ENCODE peak calls at places on chromosomes 3 and 15, in ten cellular contexts. One of them, this sample, is unnamed.

GRCh38 chr15:79009388-79009787 is 64.5 kb upstream of the CTSH start:
- ATAC-seq in central memory CD8-positive, alpha-beta T cell: no peak
- ATAC-seq in left cardiac atrium: no peak
- ATAC-seq in foreskin keratinocyte: no peak
- ATAC-seq in SK-N-SH treated with all-trans-retinoic acid at 6 μM for 48 hours: no peak
- ATAC-seq in effector memory CD8-positive, alpha-beta T cell: no peak
- ATAC-seq in T-cell: no peak
- ATAC-seq in left colon: no peak
- ATAC-seq in stimulated activated naive CD8-positive, alpha-beta T cell treated with anti-CD3 and anti-CD28 coated beads, Interleukin-15, amount 100 ng/mL, for 72 hours: no peak
- ATAC-seq in activated CD8-positive, alpha-beta T cell treated with anti-CD3 and anti-CD28 coated beads for 36 hours: no peak
- ATAC-seq in this sample: no peak

GRCh38 chr3:101850327-101851048 is 1.2 kb downstream of the NFKBIZ start:
- ATAC-seq in central memory CD8-positive, alpha-beta T cell: peak; percentile 52
- ATAC-seq in left cardiac atrium: no peak
- ATAC-seq in foreskin keratinocyte: no peak
- ATAC-seq in SK-N-SH treated with all-trans-retinoic acid at 6 μM for 48 hours: no peak
- ATAC-seq in effector memory CD8-positive, alpha-beta T cell: peak; percentile 46
- ATAC-seq in T-cell: peak; percentile 29
- ATAC-seq in left colon: no peak
- ATAC-seq in stimulated activated naive CD8-positive, alpha-beta T cell treated with anti-CD3 and anti-CD28 coated beads, Interleukin-15, amount 100 ng/mL, for 72 hours: peak; percentile 74
- ATAC-seq in activated CD8-positive, alpha-beta T cell treated with anti-CD3 and anti-CD28 coated beads for 36 hours: peak; percentile 42
- ATAC-seq in this sample: no peak

GRCh38 chr3:129304553-129305222 is 26.0 kb downstream of the HMCES start:
- ATAC-seq in central memory CD8-positive, alpha-beta T cell: no peak
- ATAC-seq in left cardiac atrium: no peak
- ATAC-seq in foreskin keratinocyte: no peak
- ATAC-seq in SK-N-SH treated with all-trans-retinoic acid at 6 μM for 48 hours: no peak
- ATAC-seq in effector memory CD8-positive, alpha-beta T cell: no peak
- ATAC-seq in T-cell: no peak
- ATAC-seq in left colon: no peak
- ATAC-seq in stimulated activated naive CD8-positive, alpha-beta T cell treated with anti-CD3 and anti-CD28 coated beads, Interleukin-15, amount 100 ng/mL, for 72 hours: peak; percentile 35
- ATAC-seq in activated CD8-positive, alpha-beta T cell treated with anti-CD3 and anti-CD28 coated beads for 36 hours: peak; percentile 17
- ATAC-seq in this sample: no peak

GRCh38 chr3:89340431-89340830 is 233.0 kb downstream of the EPHA3 start:
- ATAC-seq in central memory CD8-positive, alpha-beta T cell: no peak
- ATAC-seq in left cardiac atrium: no peak
- ATAC-seq in foreskin keratinocyte: no peak
- ATAC-seq in SK-N-SH treated with all-trans-retinoic acid at 6 μM for 48 hours: no peak
- ATAC-seq in effector memory CD8-positive, alpha-beta T cell: no peak
- ATAC-seq in T-cell: no peak
- ATAC-seq in left colon: no peak
- ATAC-seq in stimulated activated naive CD8-positive, alpha-beta T cell treated with anti-CD3 and anti-CD28 coated beads, Interleukin-15, amount 100 ng/mL, for 72 hours: no peak
- ATAC-seq in activated CD8-positive, alpha-beta T cell treated with anti-CD3 and anti-CD28 coated beads for 36 hours: no peak
- ATAC-seq in this sample: no peak

GRCh38 chr3:179486806-179487205 is 35.5 kb upstream of the GNB4 start:
- ATAC-seq in central memory CD8-positive, alpha-beta T cell: no peak
- ATAC-seq in left cardiac atrium: no peak
- ATAC-seq in foreskin keratinocyte: no peak
- ATAC-seq in SK-N-SH treated with all-trans-retinoic acid at 6 μM for 48 hours: no peak
- ATAC-seq in effector memory CD8-positive, alpha-beta T cell: no peak
- ATAC-seq in T-cell: no peak
- ATAC-seq in left colon: no peak
- ATAC-seq in stimulated activated naive CD8-positive, alpha-beta T cell treated with anti-CD3 and anti-CD28 coated beads, Interleukin-15, amount 100 ng/mL, for 72 hours: no peak
- ATAC-seq in activated CD8-positive, alpha-beta T cell treated with anti-CD3 and anti-CD28 coated beads for 36 hours: no peak
- ATAC-seq in this sample: no peak

GRCh38 chr3:179265875-179266274 is 15.0 kb upstream of the KCNMB3 start:
- ATAC-seq in central memory CD8-positive, alpha-beta T cell: no peak
- ATAC-seq in left cardiac atrium: no peak
- ATAC-seq in foreskin keratinocyte: no peak
- ATAC-seq in SK-N-SH treated with all-trans-retinoic acid at 6 μM for 48 hours: no peak
- ATAC-seq in effector memory CD8-positive, alpha-beta T cell: no peak
- ATAC-seq in T-cell: no peak
- ATAC-seq in left colon: no peak
- ATAC-seq in stimulated activated naive CD8-positive, alpha-beta T cell treated with anti-CD3 and anti-CD28 coated beads, Interleukin-15, amount 100 ng/mL, for 72 hours: peak; percentile 48
- ATAC-seq in activated CD8-positive, alpha-beta T cell treated with anti-CD3 and anti-CD28 coated beads for 36 hours: peak; percentile 13
- ATAC-seq in this sample: no peak

GRCh38 chr3:65607101-65607500 is 431.6 kb downstream of the MAGI1 start:
- ATAC-seq in central memory CD8-positive, alpha-beta T cell: no peak
- ATAC-seq in left cardiac atrium: no peak
- ATAC-seq in foreskin keratinocyte: peak; percentile 67
- ATAC-seq in SK-N-SH treated with all-trans-retinoic acid at 6 μM for 48 hours: no peak
- ATAC-seq in effector memory CD8-positive, alpha-beta T cell: no peak
- ATAC-seq in T-cell: no peak
- ATAC-seq in left colon: no peak
- ATAC-seq in stimulated activated naive CD8-positive, alpha-beta T cell treated with anti-CD3 and anti-CD28 coated beads, Interleukin-15, amount 100 ng/mL, for 72 hours: no peak
- ATAC-seq in activated CD8-positive, alpha-beta T cell treated with anti-CD3 and anti-CD28 coated beads for 36 hours: no peak
- ATAC-seq in this sample: no peak

GRCh38 chr3:47128110-47128509 is 35.8 kb downstream of the SETD2 start:
- ATAC-seq in central memory CD8-positive, alpha-beta T cell: no peak
- ATAC-seq in left cardiac atrium: no peak
- ATAC-seq in foreskin keratinocyte: no peak
- ATAC-seq in SK-N-SH treated with all-trans-retinoic acid at 6 μM for 48 hours: no peak
- ATAC-seq in effector memory CD8-positive, alpha-beta T cell: no peak
- ATAC-seq in T-cell: no peak
- ATAC-seq in left colon: no peak
- ATAC-seq in stimulated activated naive CD8-positive, alpha-beta T cell treated with anti-CD3 and anti-CD28 coated beads, Interleukin-15, amount 100 ng/mL, for 72 hours: peak; percentile 73
- ATAC-seq in activated CD8-positive, alpha-beta T cell treated with anti-CD3 and anti-CD28 coated beads for 36 hours: peak; percentile 60
- ATAC-seq in this sample: no peak

GRCh38 chr15:63938486-63939061 is 104.8 kb upstream of the HERC1 start:
- ATAC-seq in central memory CD8-positive, alpha-beta T cell: no peak
- ATAC-seq in left cardiac atrium: no peak
- ATAC-seq in foreskin keratinocyte: no peak
- ATAC-seq in SK-N-SH treated with all-trans-retinoic acid at 6 μM for 48 hours: no peak
- ATAC-seq in effector memory CD8-positive, alpha-beta T cell: no peak
- ATAC-seq in T-cell: no peak
- ATAC-seq in left colon: no peak
- ATAC-seq in stimulated activated naive CD8-positive, alpha-beta T cell treated with anti-CD3 and anti-CD28 coated beads, Interleukin-15, amount 100 ng/mL, for 72 hours: peak; percentile 66
- ATAC-seq in activated CD8-positive, alpha-beta T cell treated with anti-CD3 and anti-CD28 coated beads for 36 hours: peak; percentile 79
- ATAC-seq in this sample: no peak

GRCh38 chr15:55526559-55527036 is 18.6 kb upstream of the DNAAF4 start:
- ATAC-seq in central memory CD8-positive, alpha-beta T cell: peak; percentile 36
- ATAC-seq in left cardiac atrium: peak; percentile 61
- ATAC-seq in foreskin keratinocyte: peak; percentile 84
- ATAC-seq in SK-N-SH treated with all-trans-retinoic acid at 6 μM for 48 hours: peak; percentile 89
- ATAC-seq in effector memory CD8-positive, alpha-beta T cell: peak; percentile 48
- ATAC-seq in T-cell: peak; percentile 55
- ATAC-seq in left colon: peak; percentile 59
- ATAC-seq in stimulated activated naive CD8-positive, alpha-beta T cell treated with anti-CD3 and anti-CD28 coated beads, Interleukin-15, amount 100 ng/mL, for 72 hours: peak; percentile 79
- ATAC-seq in activated CD8-positive, alpha-beta T cell treated with anti-CD3 and anti-CD28 coated beads for 36 hours: peak; percentile 73
- ATAC-seq in this sample: no peak

GRCh38 chr15:57557810-57558209 is 33.9 kb upstream of the MYZAP start:
- ATAC-seq in central memory CD8-positive, alpha-beta T cell: no peak
- ATAC-seq in left cardiac atrium: no peak
- ATAC-seq in foreskin keratinocyte: no peak
- ATAC-seq in SK-N-SH treated with all-trans-retinoic acid at 6 μM for 48 hours: no peak
- ATAC-seq in effector memory CD8-positive, alpha-beta T cell: no peak
- ATAC-seq in T-cell: no peak
- ATAC-seq in left colon: no peak
- ATAC-seq in stimulated activated naive CD8-positive, alpha-beta T cell treated with anti-CD3 and anti-CD28 coated beads, Interleukin-15, amount 100 ng/mL, for 72 hours: no peak
- ATAC-seq in activated CD8-positive, alpha-beta T cell treated with anti-CD3 and anti-CD28 coated beads for 36 hours: no peak
- ATAC-seq in this sample: no peak

GRCh38 chr15:63083541-63083940 is 38.1 kb upstream of the LACTB start:
- ATAC-seq in central memory CD8-positive, alpha-beta T cell: no peak
- ATAC-seq in left cardiac atrium: peak; percentile 6
- ATAC-seq in foreskin keratinocyte: no peak
- ATAC-seq in SK-N-SH treated with all-trans-retinoic acid at 6 μM for 48 hours: no peak
- ATAC-seq in effector memory CD8-positive, alpha-beta T cell: no peak
- ATAC-seq in T-cell: no peak
- ATAC-seq in left colon: no peak
- ATAC-seq in stimulated activated naive CD8-positive, alpha-beta T cell treated with anti-CD3 and anti-CD28 coated beads, Interleukin-15, amount 100 ng/mL, for 72 hours: no peak
- ATAC-seq in activated CD8-positive, alpha-beta T cell treated with anti-CD3 and anti-CD28 coated beads for 36 hours: no peak
- ATAC-seq in this sample: no peak

GRCh38 chr3:193851416-193851815 is 258.4 kb downstream of the OPA1 start:
- ATAC-seq in central memory CD8-positive, alpha-beta T cell: no peak
- ATAC-seq in left cardiac atrium: peak; percentile 24
- ATAC-seq in foreskin keratinocyte: no peak
- ATAC-seq in SK-N-SH treated with all-trans-retinoic acid at 6 μM for 48 hours: no peak
- ATAC-seq in effector memory CD8-positive, alpha-beta T cell: no peak
- ATAC-seq in T-cell: no peak
- ATAC-seq in left colon: no peak
- ATAC-seq in stimulated activated naive CD8-positive, alpha-beta T cell treated with anti-CD3 and anti-CD28 coated beads, Interleukin-15, amount 100 ng/mL, for 72 hours: no peak
- ATAC-seq in activated CD8-positive, alpha-beta T cell treated with anti-CD3 and anti-CD28 coated beads for 36 hours: no peak
- ATAC-seq in this sample: no peak

GRCh38 chr15:99692825-99693224 is 40.4 kb downstream of the LYSMD4 start:
- ATAC-seq in central memory CD8-positive, alpha-beta T cell: no peak
- ATAC-seq in left cardiac atrium: peak; percentile 46
- ATAC-seq in foreskin keratinocyte: peak; percentile 32
- ATAC-seq in SK-N-SH treated with all-trans-retinoic acid at 6 μM for 48 hours: no peak
- ATAC-seq in effector memory CD8-positive, alpha-beta T cell: no peak
- ATAC-seq in T-cell: no peak
- ATAC-seq in left colon: no peak
- ATAC-seq in stimulated activated naive CD8-positive, alpha-beta T cell treated with anti-CD3 and anti-CD28 coated beads, Interleukin-15, amount 100 ng/mL, for 72 hours: no peak
- ATAC-seq in activated CD8-positive, alpha-beta T cell treated with anti-CD3 and anti-CD28 coated beads for 36 hours: no peak
- ATAC-seq in this sample: no peak